ENCODE peak calls at places on chromosomes 11 and 22, in nine cellular contexts. G, V, U, L, W, A, E, X and D are unnamed samples.

GRCh38 chr11:27807594-27807993 is 107.3 kb upstream of the BDNF start:
- DNase-seq in G (peak; percentile 82), V (no peak), U (peak; percentile 63), L (no peak), W (no peak), A (no peak), E (no peak), X (no peak), D (peak; percentile 17)

GRCh38 chr11:130634981-130635473 is 186.6 kb downstream of the ADAMTS15 start:
- DNase-seq in G (peak; percentile 81), V (no peak), U (peak; percentile 80), L (no peak), W (no peak), A (peak; percentile 47), E (no peak), X (no peak), D (no peak)

GRCh38 chr11:113546757-113547507 is 71.7 kb upstream of the DRD2 start:
- DNase-seq in G (peak; percentile 61), V (no peak), U (peak; percentile 42), L (no peak), W (no peak), A (no peak), E (no peak), X (no peak), D (no peak)

GRCh38 chr22:50010676-50011446 is 1.7 kb downstream of the IL17REL start:
- DNase-seq in G (no peak), V (no peak), U (no peak), L (no peak), W (no peak), A (no peak), E (no peak), X (peak; percentile 4), D (no peak)

GRCh38 chr22:23862103-23862502 is 4.4 kb downstream of the SLC2A11 start:
- DNase-seq in G (peak; percentile 52), V (no peak), U (peak; percentile 72), L (no peak), W (peak; percentile 35), A (no peak), E (peak; percentile 60), X (peak; percentile 55), D (peak; percentile 59)

GRCh38 chr22:44952863-44953790 is 56.7 kb downstream of the PHF21B start:
- DNase-seq in G (no peak), V (no peak), U (no peak), L (no peak), W (no peak), A (no peak), E (no peak), X (no peak), D (no peak)

GRCh38 chr11:114291847-114292680 is 4.1 kb upstream of the NNMT start:
- DNase-seq in G (peak; percentile 85), V (no peak), U (peak; percentile 94), L (no peak), W (no peak), A (no peak), E (no peak), X (no peak), D (no peak)

GRCh38 chr22:31973739-31974138 is 29.4 kb downstream of the YWHAH start:
- DNase-seq in G (no peak), V (no peak), U (no peak), L (no peak), W (no peak), A (peak; percentile 62), E (peak; percentile 27), X (no peak), D (no peak)

GRCh38 chr11:126384449-126385070 is 29.1 kb downstream of the ST3GAL4 start:
- DNase-seq in G (no peak), V (no peak), U (no peak), L (no peak), W (no peak), A (peak; percentile 19), E (no peak), X (no peak), D (no peak)

GRCh38 chr11:67374571-67375276 is 1.3 kb upstream of the CLCF1 start:
- DNase-seq in G (no peak), V (no peak), U (no peak), L (no peak), W (no peak), A (no peak), E (no peak), X (no peak), D (peak; percentile 92)

GRCh38 chr11:125517116-125517804 is 21.2 kb upstream of the FEZ1 start:
- DNase-seq in G (peak; percentile 86), V (peak; percentile 50), U (peak; percentile 92), L (no peak), W (no peak), A (no peak), E (no peak), X (peak; percentile 71), D (no peak)

GRCh38 chr11:102120006-102120405 is 9.8 kb downstream of the YAP1 start:
- DNase-seq in G (peak; percentile 41), V (no peak), U (peak; percentile 66), L (no peak), W (no peak), A (no peak), E (no peak), X (no peak), D (peak; percentile 13)

GRCh38 chr11:117986981-117987495 is 844 bp downstream of the IL10RA start:
- DNase-seq in G (no peak), V (peak; percentile 49), U (no peak), L (no peak), W (no peak), A (no peak), E (no peak), X (no peak), D (no peak)

GRCh38 chr11:111571829-111572501 is 30.3 kb upstream of the SIK2 start:
- DNase-seq in G (peak; percentile 33), V (no peak), U (peak; percentile 36), L (no peak), W (no peak), A (no peak), E (no peak), X (no peak), D (no peak)

GRCh38 chr22:23756891-23757290 is 2.7 kb upstream of the VPREB3 start:
- DNase-seq in G (no peak), V (no peak), U (no peak), L (no peak), W (no peak), A (no peak), E (no peak), X (no peak), D (no peak)

GRCh38 chr11:35403765-35404396 is 15.5 kb downstream of the SLC1A2 start:
- DNase-seq in G (no peak), V (no peak), U (no peak), L (no peak), W (no peak), A (no peak), E (no peak), X (no peak), D (no peak)

GRCh38 chr11:16737860-16738197 is 618 bp upstream of the C11orf58 start:
- DNase-seq in G (peak; percentile 4), V (no peak), U (no peak), L (no peak), W (no peak), A (no peak), E (no peak), X (no peak), D (peak; percentile 15)

GRCh38 chr22:41096841-41097240 is 4.4 kb downstream of the EP300 start:
- DNase-seq in G (peak; percentile 33), V (no peak), U (peak; percentile 14), L (no peak), W (no peak), A (no peak), E (no peak), X (no peak), D (no peak)

GRCh38 chr11:6616596-6617250 is 2.5 kb downstream of the TPP1 start:
- DNase-seq in G (no peak), V (no peak), U (no peak), L (no peak), W (no peak), A (no peak), E (no peak), X (no peak), D (no peak)